ENCODE peak calls at places on chromosome 4, in six cellular contexts. B is DMS53; J is CD8-positive, alpha-beta T cell; Y is hepatic stellate cell; D is activated naive CD8-positive, alpha-beta T cell treated with anti-CD3 and anti-CD28 coated beads, Interleukin-2, amount 50 U/mL, for 24 hours; K is kidney epithelial cell. Z is an unnamed sample.

GRCh38 chr4:11263208-11263607 is 165.5 kb downstream of the HS3ST1 start:
- DNase-seq in B (peak; percentile 71), J (no peak), Y (no peak), D (no peak), K (no peak), Z (no peak)

GRCh38 chr4:128571747-128572146 is 237.8 kb upstream of the JADE1 start:
- DNase-seq in B (no peak), J (no peak), Y (peak; percentile 76), D (no peak), K (peak; percentile 88), Z (no peak)

GRCh38 chr4:42366959-42367358 is 30.3 kb upstream of the SHISA3 start:
- DNase-seq in B (no peak), J (no peak), Y (no peak), D (no peak), K (no peak), Z (no peak)

GRCh38 chr4:64584981-64585557 is 175.8 kb upstream of the TECRL start:
- DNase-seq in B (peak; percentile 74), J (no peak), Y (no peak), D (no peak), K (no peak), Z (no peak)

GRCh38 chr4:25174674-25175073 is 14.4 kb upstream of the SEPSECS start:
- DNase-seq in B (no peak), J (no peak), Y (no peak), D (no peak), K (no peak), Z (no peak)

GRCh38 chr4:7052923-7053715 is 9.9 kb downstream of the TADA2B start:
- DNase-seq in B (no peak), J (no peak), Y (no peak), D (no peak), K (no peak), Z (no peak)

GRCh38 chr4:1821679-1822567 is 28.8 kb downstream of the FGFR3 start:
- DNase-seq in B (no peak), J (no peak), Y (no peak), D (no peak), K (no peak), Z (no peak)

GRCh38 chr4:53788011-53788410 is 196.7 kb upstream of the LNX1 start:
- DNase-seq in B (peak; percentile 6), J (no peak), Y (no peak), D (no peak), K (no peak), Z (no peak)

GRCh38 chr4:38715076-38715475 is 51.1 kb downstream of the KLF3 start:
- DNase-seq in B (no peak), J (no peak), Y (no peak), D (no peak), K (no peak), Z (no peak)

GRCh38 chr4:99462875-99463464 is 27.8 kb upstream of the ADH7 start:
- DNase-seq in B (peak; percentile 77), J (peak; percentile 36), Y (peak; percentile 50), D (peak; percentile 38), K (peak; percentile 29), Z (peak; percentile 6)

GRCh38 chr4:99679204-99679603 is 21.6 kb upstream of the C4orf54 start:
- DNase-seq in B (peak; percentile 7), J (no peak), Y (no peak), D (no peak), K (no peak), Z (no peak)

GRCh38 chr4:147842573-147842972 is 110.7 kb downstream of the ARHGAP10 start:
- DNase-seq in B (no peak), J (no peak), Y (no peak), D (no peak), K (no peak), Z (no peak)